ENCODE peak calls at places on chromosomes 16 and 17, in eight cellular contexts. Y is psoas muscle, W is fibroblast of mammary gland, N is tibial nerve, G is right lobe of liver, P is gastrocnemius medialis, Q is RWPE1, R is ovary. O is an unnamed sample.

GRCh38 chr17:56812971-56813388 is 20.7 kb downstream of the C17orf67 start:
- DNase-seq in Y (no peak), W (no peak), N (no peak), G (no peak), P (no peak), Q (no peak), R (no peak), O (no peak)

GRCh38 chr16:27174798-27175197 is 28.5 kb upstream of the KDM8 start:
- DNase-seq in Y (no peak), W (no peak), N (no peak), G (no peak), P (no peak), Q (peak), R (no peak), O (peak)

GRCh38 chr17:17669081-17669850 is 12.0 kb upstream of the RAI1 start:
- DNase-seq in Y (no peak), W (peak), N (no peak), G (no peak), P (no peak), Q (no peak), R (no peak), O (no peak)

GRCh38 chr16:71754652-71755051 is 30.2 kb upstream of the PHLPP2 start:
- DNase-seq in Y (no peak), W (no peak), N (no peak), G (no peak), P (no peak), Q (no peak), R (no peak), O (no peak)

GRCh38 chr17:77312061-77312684 is 171.4 kb downstream of the SEC14L1 start:
- DNase-seq in Y (no peak), W (no peak), N (no peak), G (peak), P (no peak), Q (no peak), R (peak), O (no peak)

GRCh38 chr17:77311371-77311981 is 170.7 kb downstream of the SEC14L1 start:
- DNase-seq in Y (no peak), W (no peak), N (no peak), G (peak), P (no peak), Q (no peak), R (no peak), O (no peak)

GRCh38 chr17:45168991-45169752 is 7.5 kb downstream of the HEXIM2 start:
- DNase-seq in Y (no peak), W (no peak), N (no peak), G (no peak), P (no peak), Q (no peak), R (no peak), O (no peak)

GRCh38 chr17:80720624-80721577 is 176.3 kb downstream of the RPTOR start:
- DNase-seq in Y (no peak), W (peak), N (no peak), G (no peak), P (no peak), Q (peak), R (no peak), O (peak)

GRCh38 chr17:78341559-78342437 is 18.1 kb downstream of the SOCS3 start:
- DNase-seq in Y (peak), W (peak), N (peak), G (peak), P (peak), Q (peak), R (peak), O (no peak)

GRCh38 chr16:19542138-19542821 is 13.2 kb upstream of the VPS35L start:
- DNase-seq in Y (no peak), W (no peak), N (no peak), G (peak), P (no peak), Q (no peak), R (no peak), O (peak)

GRCh38 chr17:16258916-16259315 is 41.9 kb downstream of the PIGL start:
- DNase-seq in Y (no peak), W (peak), N (no peak), G (no peak), P (peak), Q (no peak), R (no peak), O (no peak)

GRCh38 chr16:80931985-80932720 is 74.5 kb downstream of the CMC2 start:
- DNase-seq in Y (peak), W (peak), N (no peak), G (peak), P (peak), Q (no peak), R (peak), O (no peak)
- TF ChIP-seq CTCF in Y (no peak), W (no peak), N (no peak), G (no peak), P (no peak), Q (no peak), R (peak), O (no peak)

GRCh38 chr17:27293359-27293897 is 486 bp upstream of the WSB1 start:
- DNase-seq in Y (peak), W (no peak), N (no peak), G (no peak), P (no peak), Q (no peak), R (peak), O (no peak)

GRCh38 chr17:27295945-27296344 is 2.0 kb downstream of the WSB1 start:
- DNase-seq in Y (no peak), W (no peak), N (no peak), G (no peak), P (no peak), Q (no peak), R (no peak), O (no peak)

GRCh38 chr17:27296427-27296979 is 2.6 kb downstream of the WSB1 start:
- DNase-seq in Y (no peak), W (peak), N (no peak), G (no peak), P (no peak), Q (peak), R (no peak), O (peak)

GRCh38 chr17:27294689-27295630 is 1.0 kb downstream of the WSB1 start:
- DNase-seq in Y (no peak), W (peak), N (peak), G (no peak), P (peak), Q (peak), R (peak), O (peak)

DNA sequence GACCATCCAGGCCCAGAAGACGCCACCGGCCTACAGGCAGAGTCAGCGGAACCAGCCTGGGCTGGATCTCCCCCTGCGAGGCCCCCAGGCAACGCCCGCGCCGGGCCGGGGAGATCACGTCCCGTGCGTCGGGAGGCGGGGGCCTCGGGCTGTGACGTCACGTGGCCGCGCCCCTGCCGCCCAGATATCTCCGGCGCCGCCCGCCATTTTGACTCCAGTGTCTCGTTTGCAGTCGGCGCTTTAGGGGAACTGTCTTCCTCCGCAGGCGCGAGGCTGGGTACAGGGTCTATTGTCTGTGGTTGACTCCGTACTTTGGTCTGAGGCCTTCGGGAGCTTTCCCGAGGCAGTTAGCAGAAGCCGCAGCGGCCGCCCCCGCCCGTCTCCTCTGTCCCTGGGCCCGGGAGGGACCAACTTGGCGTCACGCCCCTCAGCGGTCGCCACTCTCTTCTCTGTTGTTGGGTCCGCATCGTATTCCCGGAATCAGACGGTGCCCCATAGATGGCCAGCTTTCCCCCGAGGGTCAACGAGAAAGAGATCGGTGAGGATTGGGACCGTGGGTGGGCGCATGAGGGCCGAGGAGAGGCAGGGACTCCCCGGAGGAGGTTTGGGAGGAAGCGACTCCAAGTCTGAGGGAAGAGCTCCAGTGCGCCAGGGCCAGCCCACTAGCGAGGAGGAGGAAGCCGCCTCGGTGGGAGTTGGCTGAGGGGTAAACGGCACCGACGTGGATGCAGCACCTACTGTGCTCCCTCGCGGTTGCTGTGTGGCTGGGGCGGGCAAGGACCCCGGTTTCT is at the start of gene WSB1:
- DNase-seq in Y (peak), W (peak), N (peak), G (peak), P (peak), Q (peak), R (peak), O (peak)
- TF ChIP-seq CTCF in Y (no peak), W (no peak), N (no peak), G (no peak), P (no peak), Q (no peak), R (peak), O (peak)

GRCh38 chr16:4313563-4314531 is 2.0 kb upstream of the GLIS2 start:
- DNase-seq in Y (peak), W (peak), N (no peak), G (no peak), P (no peak), Q (no peak), R (peak), O (no peak)
- TF ChIP-seq CTCF in Y (peak), W (no peak), N (peak), G (peak), P (no peak), Q (peak), R (peak), O (peak)

GRCh38 chr16:13332713-13333255 is 431.4 kb downstream of the SHISA9 start:
- DNase-seq in Y (no peak), W (no peak), N (no peak), G (no peak), P (no peak), Q (no peak), R (no peak), O (no peak)
- TF ChIP-seq CTCF in Y (no peak), W (no peak), N (no peak), G (no peak), P (no peak), Q (no peak), R (no peak), O (no peak)

GRCh38 chr16:68085259-68086071 is at the start of gene NFATC3:
- DNase-seq in Y (peak), W (peak), N (peak), G (peak), P (peak), Q (no peak), R (peak), O (peak)
- TF ChIP-seq CTCF in Y (peak), W (no peak), N (no peak), G (no peak), P (no peak), Q (no peak), R (peak), O (peak)

GRCh38 chr17:32287804-32288511 is 22.3 kb downstream of the RHBDL3 start:
- DNase-seq in Y (no peak), W (no peak), N (no peak), G (no peak), P (no peak), Q (no peak), R (no peak), O (no peak)
- TF ChIP-seq CTCF in Y (no peak), W (no peak), N (no peak), G (no peak), P (no peak), Q (no peak), R (no peak), O (no peak)

O was measured in foreskin keratinocyte.